ENCODE peak calls at places on chromosome 19, in four cellular contexts. O is K562, J is SK-N-SH, Q is H1. R is an unnamed sample.
A peak's percentile ranks its signal among the peaks of the same experiment; 100 is the strongest.

GRCh38 chr19:45630463-45630862 is 8.7 kb downstream of the EML2 start:
- DNase-seq in Q (no peak), J (peak; percentile 3), O (no peak), R (no peak)

GRCh38 chr19:44072543-44073401 is 813 bp downstream of the ZNF284 start:
- DNase-seq in O (no peak), Q (no peak), J (peak; percentile 49), R (no peak)

GRCh38 chr19:14370169-14370998 is 10.9 kb upstream of the ADGRE5 start:
- DNase-seq in Q (no peak), O (no peak), J (no peak), R (no peak)

GRCh38 chr19:3880471-3881271 is at the start of gene ATCAY:
- DNase-seq in Q (peak; percentile 71), J (peak; percentile 95), O (no peak), R (peak; percentile 69)

GRCh38 chr19:45400192-45400591 is 4.7 kb downstream of the PPP1R13L start:
- DNase-seq in O (no peak), Q (no peak), J (no peak), R (no peak)

GRCh38 chr19:27896091-27896490 is 1316.9 kb downstream of the UQCRFS1 start:
- DNase-seq in J (no peak), Q (no peak), O (no peak), R (no peak)

GRCh38 chr19:10896851-10897526 is 25.6 kb downstream of the CARM1 start:
- DNase-seq in O (no peak), J (no peak), Q (no peak), R (no peak)

GRCh38 chr19:1754651-1755466 is 1.6 kb downstream of the ONECUT3 start:
- DNase-seq in J (no peak), Q (peak; percentile 73), O (no peak), R (no peak)

GRCh38 chr19:2050991-2051770 is at the start of gene MKNK2:
- DNase-seq in J (peak; percentile 99), O (peak; percentile 87), Q (peak; percentile 99), R (peak; percentile 93)

GRCh38 chr19:38932425-38933179 is 1.9 kb downstream of the MRPS12 start:
- DNase-seq in Q (no peak), J (no peak), O (peak; percentile 20), R (peak; percentile 44)

GRCh38 chr19:29524201-29524911 is 1.4 kb upstream of the VSTM2B start:
- DNase-seq in Q (no peak), O (no peak), J (no peak), R (peak; percentile 66)

GRCh38 chr19:56748443-56748842 is 76.9 kb upstream of the ZNF835 start:
- DNase-seq in O (no peak), J (peak; percentile 40), Q (no peak), R (no peak)

GRCh38 chr19:50897612-50898011 is 13.6 kb downstream of the KLK4 start:
- DNase-seq in O (no peak), Q (no peak), J (no peak), R (no peak)

GRCh38 chr19:2015611-2015950 is at the start of gene BTBD2:
- DNase-seq in Q (no peak), J (peak; percentile 92), O (no peak), R (no peak)

GRCh38 chr19:34549833-34550232 is 68.3 kb downstream of the WTIP start:
- DNase-seq in O (no peak), J (no peak), Q (no peak), R (no peak)

GRCh38 chr19:556611-557382 is 12.9 kb downstream of the GZMM start:
- DNase-seq in Q (no peak), O (peak; percentile 57), J (no peak), R (no peak)

GRCh38 chr19:54707932-54708331 is 16.3 kb upstream of the KIR3DL3 start:
- DNase-seq in J (no peak), Q (no peak), O (no peak), R (no peak)

GRCh38 chr19:40465025-40465780 is at the start of gene BLVRB:
- DNase-seq in O (no peak), Q (no peak), J (no peak), R (no peak)

GRCh38 chr19:35943542-35944301 is 7.5 kb downstream of the LRFN3 start:
- DNase-seq in Q (no peak), O (no peak), J (no peak), R (no peak)

GRCh38 chr19:46521241-46521640 is 25.6 kb upstream of the PNMA8B start:
- DNase-seq in Q (no peak), J (no peak), O (no peak), R (no peak)

GRCh38 chr19:1324792-1325567 is 39.3 kb downstream of the EFNA2 start:
- DNase-seq in Q (no peak), J (peak; percentile 84), O (peak; percentile 86), R (peak; percentile 64)

GRCh38 chr19:45866400-45867176 is 2.5 kb downstream of the FOXA3 start:
- DNase-seq in Q (no peak), J (no peak), O (no peak), R (no peak)

GRCh38 chr19:33740811-33741396 is 55.8 kb upstream of the KCTD15 start:
- DNase-seq in J (no peak), O (peak; percentile 70), Q (peak; percentile 84), R (peak; percentile 81)

GRCh38 chr19:10422846-10423245 is 2.5 kb downstream of the PDE4A start:
- DNase-seq in J (peak; percentile 25), O (no peak), Q (no peak), R (no peak)

GRCh38 chr19:1063030-1063908 is 3.7 kb upstream of the ARHGAP45 start:
- DNase-seq in J (peak; percentile 64), Q (peak; percentile 67), O (peak; percentile 77), R (peak; percentile 83)

GRCh38 chr19:50042363-50043024 is 16.7 kb downstream of the ZNF473 start:
- DNase-seq in Q (no peak), J (no peak), O (no peak), R (no peak)

GRCh38 chr19:17052439-17052838 is 22.8 kb downstream of the HAUS8 start:
- DNase-seq in O (no peak), J (peak; percentile 62), Q (peak; percentile 67), R (peak; percentile 68)
- TF ChIP-seq MAX in O (no peak), J (no peak), Q (no peak), R (no peak)

GRCh38 chr19:17359905-17360800 is 17.0 kb downstream of the PLVAP start:
- DNase-seq in Q (no peak), O (no peak), J (no peak), R (no peak)

GRCh38 chr19:17357724-17358123 is 19.4 kb downstream of the PLVAP start:
- DNase-seq in J (no peak), Q (no peak), O (no peak), R (no peak)

GRCh38 chr19:17353386-17353785 is 16.0 kb downstream of the GTPBP3 start:
- DNase-seq in J (no peak), O (no peak), Q (no peak), R (no peak)

GRCh38 chr19:17357078-17357666 is 19.8 kb downstream of the GTPBP3 start:
- DNase-seq in Q (no peak), O (no peak), J (no peak), R (no peak)

GRCh38 chr19:17358395-17358794 is 18.7 kb downstream of the PLVAP start:
- DNase-seq in Q (no peak), J (no peak), O (no peak), R (no peak)
- TF ChIP-seq TEAD4 in Q (no peak), J (no peak), O (no peak), R (no peak)

DNA sequence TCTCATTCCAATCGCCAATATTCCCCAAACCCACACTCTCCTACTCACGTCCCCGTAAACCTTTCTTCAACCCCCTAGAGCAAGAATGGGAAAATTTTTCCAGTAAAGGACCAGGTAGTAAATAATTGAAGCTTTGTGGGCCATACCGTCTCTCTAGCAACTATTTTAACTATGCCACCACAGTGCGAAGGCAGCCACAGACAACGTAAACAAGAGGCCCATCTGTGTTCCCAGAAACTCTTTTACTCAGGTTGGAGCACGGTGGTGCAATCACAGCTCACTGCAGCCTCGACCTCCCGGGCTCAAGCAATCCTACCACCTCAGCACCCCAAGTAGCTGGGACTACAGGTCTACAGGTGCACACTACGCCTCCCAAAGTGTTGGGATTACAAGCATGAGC is 3.0 kb downstream of the DPRX start:
- DNase-seq in Q (no peak), J (no peak), O (no peak), R (no peak)
- TF ChIP-seq MAX in Q (no peak), J (no peak), O (no peak), R (no peak)

DNA sequence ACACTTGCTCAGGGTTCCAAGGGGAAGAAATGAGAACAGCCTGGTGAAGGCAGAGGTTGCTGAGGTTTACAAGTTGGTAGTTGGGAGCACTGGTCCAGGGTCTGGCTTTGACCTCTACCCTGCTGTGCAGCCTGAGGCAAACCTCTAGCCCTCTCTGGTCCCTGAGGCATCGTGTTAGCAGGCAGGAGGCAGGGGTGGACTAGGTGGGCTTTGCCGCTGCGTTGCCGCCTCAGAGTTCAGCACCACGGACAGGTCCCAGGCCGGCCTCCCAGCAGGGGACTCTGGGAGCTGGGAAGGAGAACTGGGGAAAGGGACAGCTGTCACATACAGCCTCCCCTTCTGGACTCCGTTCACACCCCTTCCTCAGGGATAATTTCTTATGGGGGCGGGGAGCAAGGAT is 3.1 kb downstream of the NCAN start:
- DNase-seq in O (peak; percentile 80), Q (peak; percentile 100), J (no peak), R (peak; percentile 93)
- TF ChIP-seq TEAD4 in O (no peak), Q (no peak), J (no peak), R (peak; percentile 85)

DNA sequence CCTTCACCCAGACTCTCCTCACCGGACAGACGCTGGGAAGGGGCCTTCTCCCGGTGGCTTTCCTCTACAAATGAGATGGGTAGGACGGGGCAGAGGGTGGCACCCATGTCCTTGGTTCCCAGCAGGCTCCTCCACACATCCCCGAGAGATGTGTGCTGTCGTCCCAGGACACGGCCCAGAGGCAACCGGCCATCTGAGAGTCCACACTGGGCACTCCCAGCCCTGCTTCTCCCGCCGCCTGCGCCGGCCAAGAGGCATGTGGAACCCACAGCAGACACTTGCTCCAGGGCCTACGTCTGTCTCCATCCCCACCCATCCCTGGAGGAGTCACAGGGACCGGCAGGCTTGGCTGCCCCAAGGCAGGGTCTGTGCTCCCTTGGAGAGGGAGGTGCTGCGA is 179.9 kb downstream of the KDM4B start:
- DNase-seq in J (no peak), O (no peak), Q (peak; percentile 47), R (no peak)
- TF ChIP-seq MAX in J (no peak), O (no peak), Q (no peak), R (no peak)

R was measured in WTC11.